ENCODE peak calls at places on chromosome 16, in seven cellular contexts. W, U, A, V, T, K and B are unnamed samples.

GRCh38 chr16:11151156-11151904 is 104.7 kb downstream of the SOCS1 start:
- DNase-seq in W (no peak), U (peak; percentile 27), A (no peak), V (no peak), T (no peak), K (no peak), B (peak; percentile 63)

GRCh38 chr16:89330177-89330856 is 112.8 kb downstream of the ZNF778 start:
- DNase-seq in W (no peak), U (peak; percentile 85), A (peak; percentile 78), V (peak; percentile 76), T (peak; percentile 80), K (no peak), B (no peak)

GRCh38 chr16:11135167-11135973 is 120.6 kb downstream of the SOCS1 start:
- DNase-seq in W (peak; percentile 67), U (no peak), A (no peak), V (no peak), T (no peak), K (no peak), B (no peak)

GRCh38 chr16:51407921-51408320 is 256.9 kb upstream of the SALL1 start:
- DNase-seq in W (no peak), U (no peak), A (no peak), V (no peak), T (no peak), K (no peak), B (no peak)

GRCh38 chr16:87248704-87249103 is 68.5 kb downstream of the C16orf95 start:
- DNase-seq in W (no peak), U (no peak), A (no peak), V (no peak), T (no peak), K (no peak), B (no peak)

GRCh38 chr16:10971560-10971961 is 27.2 kb downstream of the CLEC16A start:
- DNase-seq in W (peak; percentile 97), U (peak; percentile 50), A (peak; percentile 73), V (no peak), T (peak; percentile 67), K (peak; percentile 29), B (peak; percentile 23)

GRCh38 chr16:11325404-11326083 is 19.7 kb upstream of the RMI2 start:
- DNase-seq in W (no peak), U (no peak), A (no peak), V (no peak), T (no peak), K (no peak), B (no peak)

GRCh38 chr16:65689726-65690125 is 567.9 kb upstream of the CDH11 start:
- DNase-seq in W (no peak), U (no peak), A (no peak), V (no peak), T (no peak), K (no peak), B (no peak)

GRCh38 chr16:64657316-64658011 is 464.4 kb downstream of the CDH11 start:
- DNase-seq in W (no peak), U (no peak), A (no peak), V (no peak), T (no peak), K (no peak), B (no peak)

GRCh38 chr16:87653234-87653633 is 50.9 kb downstream of the JPH3 start:
- DNase-seq in W (peak; percentile 4), U (peak; percentile 49), A (no peak), V (no peak), T (no peak), K (no peak), B (no peak)

GRCh38 chr16:58931436-58931835 is 197.3 kb upstream of the GOT2 start:
- DNase-seq in W (peak; percentile 43), U (no peak), A (no peak), V (no peak), T (no peak), K (no peak), B (no peak)

GRCh38 chr16:21950782-21951521 is 2.2 kb upstream of the UQCRC2 start:
- DNase-seq in W (peak; percentile 51), U (peak; percentile 8), A (peak; percentile 48), V (no peak), T (peak; percentile 61), K (no peak), B (no peak)

GRCh38 chr16:58170223-58170622 is 27.7 kb downstream of the CSNK2A2 start:
- DNase-seq in W (no peak), U (no peak), A (no peak), V (no peak), T (no peak), K (no peak), B (no peak)

GRCh38 chr16:5504028-5504758 is 406.6 kb upstream of the EEF2KMT start:
- DNase-seq in W (no peak), U (no peak), A (no peak), V (no peak), T (no peak), K (no peak), B (peak; percentile 85)

GRCh38 chr16:30011505-30012480 is 966 bp upstream of the DOC2A start:
- DNase-seq in W (no peak), U (no peak), A (no peak), V (no peak), T (no peak), K (no peak), B (no peak)

GRCh38 chr16:89847056-89847929 is 19.0 kb downstream of the SPIRE2 start:
- DNase-seq in W (no peak), U (peak; percentile 82), A (no peak), V (no peak), T (no peak), K (no peak), B (no peak)

GRCh38 chr16:11205754-11206459 is 50.1 kb downstream of the SOCS1 start:
- DNase-seq in W (peak; percentile 41), U (no peak), A (peak; percentile 9), V (no peak), T (no peak), K (no peak), B (no peak)

GRCh38 chr16:51095890-51096626 is 55.0 kb downstream of the SALL1 start:
- DNase-seq in W (no peak), U (no peak), A (no peak), V (no peak), T (no peak), K (no peak), B (no peak)

GRCh38 chr16:81790772-81791171 is 11.7 kb downstream of the PLCG2 start:
- DNase-seq in W (no peak), U (no peak), A (no peak), V (no peak), T (no peak), K (no peak), B (no peak)

GRCh38 chr16:10965440-10966039 is 21.2 kb downstream of the CLEC16A start:
- DNase-seq in W (no peak), U (no peak), A (no peak), V (no peak), T (no peak), K (no peak), B (no peak)

GRCh38 chr16:15970202-15970601 is 20.8 kb downstream of the ABCC1 start:
- DNase-seq in W (no peak), U (no peak), A (no peak), V (no peak), T (no peak), K (no peak), B (no peak)

GRCh38 chr16:10980811-10981210 is 36.4 kb downstream of the CLEC16A start:
- DNase-seq in W (no peak), U (no peak), A (no peak), V (no peak), T (no peak), K (no peak), B (no peak)

GRCh38 chr16:13435415-13435814 is 484.5 kb upstream of the ERCC4 start:
- DNase-seq in W (no peak), U (no peak), A (no peak), V (no peak), T (peak; percentile 34), K (no peak), B (no peak)

GRCh38 chr16:71985262-71985974 is 14.8 kb downstream of the PKD1L3 start:
- DNase-seq in W (no peak), U (no peak), A (no peak), V (no peak), T (no peak), K (no peak), B (no peak)

GRCh38 chr16:84093120-84093878 is 23.4 kb downstream of the MBTPS1 start:
- DNase-seq in W (no peak), U (no peak), A (no peak), V (no peak), T (no peak), K (no peak), B (no peak)

GRCh38 chr16:3401719-3402397 is 843 bp downstream of the ZNF174 start:
- DNase-seq in W (peak; percentile 6), U (peak; percentile 14), A (no peak), V (no peak), T (peak; percentile 42), K (no peak), B (no peak)

GRCh38 chr16:85222151-85222863 is 110.0 kb upstream of the CIBAR2 start:
- DNase-seq in W (peak; percentile 24), U (peak; percentile 64), A (no peak), V (no peak), T (no peak), K (no peak), B (no peak)

GRCh38 chr16:21683184-21683583 is 19.4 kb downstream of the OTOA start:
- DNase-seq in W (no peak), U (no peak), A (no peak), V (no peak), T (no peak), K (no peak), B (no peak)

GRCh38 chr16:6932871-6933390 is 399.7 kb upstream of the RBFOX1 start:
- DNase-seq in W (no peak), U (no peak), A (no peak), V (no peak), T (peak; percentile 98), K (no peak), B (no peak)

GRCh38 chr16:12901204-12901596 is 198 bp upstream of the SHISA9 start:
- DNase-seq in W (no peak), U (no peak), A (no peak), V (no peak), T (peak; percentile 82), K (no peak), B (no peak)

GRCh38 chr16:17194190-17194780 is 276.5 kb downstream of the XYLT1 start:
- DNase-seq in W (peak; percentile 30), U (no peak), A (no peak), V (peak; percentile 65), T (no peak), K (peak; percentile 48), B (no peak)